ENCODE peak calls at places on chromosomes 16 and 17, in ten cellular contexts. Q is EL; J is hypothalamus; L is lower leg skin; D is mucosa of gallbladder; P is brain microvascular endothelial cell; Y is activated naive CD4-positive, alpha-beta T cell treated with anti-CD3 and anti-CD28 coated beads, Interleukin-2, amount 50 U/mL, for 16 hours; Z is iPS DF 19.7; R is non-pigmented ciliary epithelial cell; H is Daoy. V is an unnamed sample.
A peak's percentile ranks its signal among the peaks of the same experiment; 100 is the strongest.

GRCh38 chr16:77414752-77415231 is 20.0 kb downstream of the ADAMTS18 start:
- DNase-seq in Q (no peak), J (no peak), L (no peak), D (no peak), P (peak; percentile 19), Y (no peak), Z (no peak), R (no peak), H (no peak), V (no peak)

GRCh38 chr17:18896947-18897346 is 39.0 kb downstream of the PRPSAP2 start:
- DNase-seq in Q (no peak), J (no peak), L (no peak), D (no peak), P (no peak), Y (no peak), Z (no peak), R (no peak), H (no peak), V (no peak)

GRCh38 chr17:9928601-9929341 is 23.7 kb upstream of the RCVRN start:
- DNase-seq in Q (peak; percentile 74), J (no peak), L (no peak), D (no peak), P (peak; percentile 24), Y (no peak), Z (peak; percentile 20), R (peak; percentile 61), H (peak; percentile 76), V (peak; percentile 69)

GRCh38 chr16:8740775-8741355 is 56.6 kb downstream of the TMEM186 start:
- DNase-seq in Q (no peak), J (no peak), L (no peak), D (peak; percentile 13), P (no peak), Y (no peak), Z (no peak), R (no peak), H (no peak), V (no peak)

GRCh38 chr16:57530531-57531252 is 5.7 kb downstream of the CCDC102A start:
- DNase-seq in Q (peak; percentile 14), J (no peak), L (no peak), D (no peak), P (no peak), Y (no peak), Z (no peak), R (no peak), H (no peak), V (no peak)

GRCh38 chr17:43694081-43694870 is 32.6 kb upstream of the MEOX1 start:
- DNase-seq in Q (peak; percentile 80), J (peak; percentile 42), L (peak; percentile 77), D (peak; percentile 86), P (peak; percentile 71), Y (peak; percentile 73), Z (peak; percentile 71), R (no peak), H (peak; percentile 76), V (peak; percentile 78)

GRCh38 chr17:47621293-47622178 is 28.2 kb upstream of the KPNB1 start:
- DNase-seq in Q (peak; percentile 95), J (no peak), L (no peak), D (peak; percentile 35), P (peak; percentile 92), Y (no peak), Z (peak; percentile 71), R (peak; percentile 88), H (peak; percentile 95), V (no peak)

GRCh38 chr17:27319536-27320221 is 25.8 kb downstream of the WSB1 start:
- DNase-seq in Q (no peak), J (peak; percentile 27), L (peak; percentile 54), D (peak; percentile 68), P (no peak), Y (no peak), Z (no peak), R (no peak), H (no peak), V (peak; percentile 80)

GRCh38 chr17:79006794-79007503 is 2.6 kb downstream of the CANT1 start:
- DNase-seq in Q (no peak), J (no peak), L (no peak), D (no peak), P (no peak), Y (no peak), Z (no peak), R (no peak), H (no peak), V (no peak)

GRCh38 chr16:65142276-65142675 is 20.4 kb upstream of the CDH11 start:
- DNase-seq in Q (no peak), J (no peak), L (no peak), D (no peak), P (no peak), Y (no peak), Z (no peak), R (no peak), H (peak; percentile 25), V (no peak)

GRCh38 chr17:77887464-77888241 is 70.8 kb upstream of the TNRC6C start:
- DNase-seq in Q (peak; percentile 85), J (peak; percentile 20), L (peak; percentile 81), D (peak; percentile 80), P (peak; percentile 64), Y (peak; percentile 74), Z (no peak), R (peak; percentile 19), H (peak; percentile 68), V (peak; percentile 88)

GRCh38 chr16:52368899-52369298 is 178.0 kb downstream of the TOX3 start:
- DNase-seq in Q (no peak), J (no peak), L (no peak), D (no peak), P (no peak), Y (no peak), Z (no peak), R (no peak), H (no peak), V (no peak)

GRCh38 chr17:82611140-82612058 is 36.8 kb downstream of the WDR45B start:
- DNase-seq in Q (no peak), J (no peak), L (no peak), D (no peak), P (no peak), Y (no peak), Z (no peak), R (peak; percentile 9), H (no peak), V (peak; percentile 95)

GRCh38 chr17:75513667-75514052 is 1.7 kb downstream of the CASKIN2 start:
- DNase-seq in Q (no peak), J (no peak), L (no peak), D (no peak), P (no peak), Y (no peak), Z (no peak), R (no peak), H (no peak), V (no peak)

GRCh38 chr17:81656835-81657234 is 493 bp upstream of the PDE6G start:
- DNase-seq in Q (no peak), J (no peak), L (no peak), D (no peak), P (no peak), Y (no peak), Z (no peak), R (no peak), H (no peak), V (peak; percentile 30)

GRCh38 chr16:24846548-24847357 is 990 bp downstream of the SLC5A11 start:
- DNase-seq in Q (no peak), J (no peak), L (no peak), D (no peak), P (no peak), Y (no peak), Z (no peak), R (no peak), H (no peak), V (no peak)

GRCh38 chr17:29143894-29144293 is 36.3 kb downstream of the MYO18A start:
- DNase-seq in Q (no peak), J (no peak), L (no peak), D (no peak), P (peak; percentile 51), Y (no peak), Z (no peak), R (no peak), H (no peak), V (peak; percentile 40)

GRCh38 chr17:8875416-8875815 is 7.9 kb upstream of the PIK3R6 start:
- DNase-seq in Q (no peak), J (no peak), L (no peak), D (no peak), P (no peak), Y (no peak), Z (no peak), R (no peak), H (no peak), V (no peak)

GRCh38 chr17:41695134-41695661 is 6.5 kb downstream of the EIF1 start:
- DNase-seq in Q (no peak), J (no peak), L (no peak), D (no peak), P (no peak), Y (no peak), Z (no peak), R (no peak), H (no peak), V (no peak)

GRCh38 chr16:12078405-12079245 is 102.1 kb downstream of the SNX29 start:
- DNase-seq in Q (no peak), J (no peak), L (no peak), D (no peak), P (no peak), Y (no peak), Z (no peak), R (no peak), H (no peak), V (no peak)

GRCh38 chr17:37770631-37771518 is 26.0 kb upstream of the HNF1B start:
- DNase-seq in Q (peak; percentile 75), J (no peak), L (no peak), D (peak; percentile 73), P (peak; percentile 63), Y (peak; percentile 31), Z (no peak), R (no peak), H (peak; percentile 64), V (peak; percentile 7)

GRCh38 chr17:15501788-15502187 is 34.4 kb upstream of the CDRT4 start:
- DNase-seq in Q (no peak), J (no peak), L (no peak), D (no peak), P (no peak), Y (no peak), Z (no peak), R (no peak), H (no peak), V (no peak)

GRCh38 chr17:8158267-8159031 is 4.3 kb downstream of the VAMP2 start:
- DNase-seq in Q (peak; percentile 87), J (peak; percentile 83), L (peak; percentile 93), D (peak; percentile 95), P (peak; percentile 83), Y (peak; percentile 84), Z (no peak), R (no peak), H (peak; percentile 74), V (no peak)

GRCh38 chr16:68370221-68370920 is 59.6 kb downstream of the PRMT7 start:
- DNase-seq in Q (no peak), J (no peak), L (no peak), D (no peak), P (no peak), Y (no peak), Z (no peak), R (no peak), H (no peak), V (no peak)

GRCh38 chr16:12876778-12877177 is 24.6 kb upstream of the SHISA9 start:
- DNase-seq in Q (no peak), J (no peak), L (no peak), D (no peak), P (no peak), Y (no peak), Z (no peak), R (no peak), H (no peak), V (no peak)

GRCh38 chr16:89119161-89119621 is 25.5 kb downstream of the ACSF3 start:
- DNase-seq in Q (no peak), J (no peak), L (no peak), D (no peak), P (no peak), Y (peak; percentile 8), Z (no peak), R (no peak), H (no peak), V (no peak)

GRCh38 chr16:55252577-55252976 is 71.4 kb upstream of the IRX6 start:
- DNase-seq in Q (no peak), J (no peak), L (no peak), D (no peak), P (no peak), Y (no peak), Z (no peak), R (no peak), H (no peak), V (no peak)

GRCh38 chr16:586645-587590 is 2.9 kb upstream of the RAB40C start:
- DNase-seq in Q (no peak), J (no peak), L (no peak), D (no peak), P (no peak), Y (no peak), Z (no peak), R (no peak), H (peak; percentile 44), V (no peak)